ENCODE peak calls at places on chromosome 16, in eight cellular contexts. A is mucosa of descending colon, Z is LNCaP clone FGC, P is AG09309, Y is lung, D is right atrium auricular region, B is choroid plexus epithelial cell, W is BE2C. O is an unnamed sample.
A peak's percentile ranks its signal among the peaks of the same experiment; 100 is the strongest.

GRCh38 chr16:2762711-2763110 is 10.3 kb downstream of the SRRM2 start:
- DNase-seq in A (no peak), Z (no peak), P (no peak), Y (no peak), D (no peak), B (no peak), W (no peak), O (no peak)

GRCh38 chr16:71311553-71312158 is 22.5 kb upstream of the CMTR2 start:
- DNase-seq in A (peak; percentile 12), Z (no peak), P (no peak), Y (no peak), D (no peak), B (peak; percentile 27), W (peak; percentile 40), O (no peak)

GRCh38 chr16:88705746-88706287 is 391 bp downstream of the RNF166 start:
- DNase-seq in A (no peak), Z (no peak), P (no peak), Y (no peak), D (no peak), B (no peak), W (no peak), O (no peak)

GRCh38 chr16:58331024-58331707 is 36.3 kb upstream of the PRSS54 start:
- DNase-seq in A (no peak), Z (no peak), P (no peak), Y (no peak), D (no peak), B (peak; percentile 20), W (no peak), O (no peak)

GRCh38 chr16:88938933-88939813 is 37.8 kb downstream of the CBFA2T3 start:
- DNase-seq in A (no peak), Z (no peak), P (no peak), Y (no peak), D (no peak), B (no peak), W (peak; percentile 47), O (no peak)

GRCh38 chr16:87582221-87582965 is 19.9 kb upstream of the JPH3 start:
- DNase-seq in A (peak; percentile 47), Z (no peak), P (peak; percentile 35), Y (no peak), D (peak; percentile 86), B (peak; percentile 91), W (no peak), O (peak; percentile 87)

GRCh38 chr16:5367960-5368359 is 270.4 kb upstream of the EEF2KMT start:
- DNase-seq in A (no peak), Z (no peak), P (no peak), Y (no peak), D (no peak), B (no peak), W (no peak), O (no peak)

GRCh38 chr16:27408012-27408601 is 6.1 kb downstream of the IL21R start:
- DNase-seq in A (no peak), Z (no peak), P (no peak), Y (no peak), D (no peak), B (peak; percentile 74), W (no peak), O (peak; percentile 8)

GRCh38 chr16:69647020-69647419 is 79.3 kb downstream of the NQO1 start:
- DNase-seq in A (no peak), Z (no peak), P (no peak), Y (no peak), D (no peak), B (no peak), W (no peak), O (no peak)

GRCh38 chr16:75420987-75421819 is 12.1 kb downstream of the CFDP1 start:
- DNase-seq in A (peak; percentile 86), Z (no peak), P (no peak), Y (peak; percentile 67), D (peak; percentile 81), B (peak; percentile 81), W (peak; percentile 97), O (no peak)

GRCh38 chr16:78443780-78444422 is 344.4 kb downstream of the WWOX start:
- DNase-seq in A (no peak), Z (no peak), P (no peak), Y (no peak), D (no peak), B (peak; percentile 33), W (no peak), O (no peak)

GRCh38 chr16:87684106-87684677 is 81.6 kb downstream of the KLHDC4 start:
- DNase-seq in A (no peak), Z (no peak), P (no peak), Y (no peak), D (no peak), B (no peak), W (no peak), O (no peak)

GRCh38 chr16:68031951-68032350 is 8.9 kb downstream of the DUS2 start:
- DNase-seq in A (peak; percentile 16), Z (no peak), P (no peak), Y (peak; percentile 56), D (no peak), B (no peak), W (no peak), O (no peak)

DNA sequence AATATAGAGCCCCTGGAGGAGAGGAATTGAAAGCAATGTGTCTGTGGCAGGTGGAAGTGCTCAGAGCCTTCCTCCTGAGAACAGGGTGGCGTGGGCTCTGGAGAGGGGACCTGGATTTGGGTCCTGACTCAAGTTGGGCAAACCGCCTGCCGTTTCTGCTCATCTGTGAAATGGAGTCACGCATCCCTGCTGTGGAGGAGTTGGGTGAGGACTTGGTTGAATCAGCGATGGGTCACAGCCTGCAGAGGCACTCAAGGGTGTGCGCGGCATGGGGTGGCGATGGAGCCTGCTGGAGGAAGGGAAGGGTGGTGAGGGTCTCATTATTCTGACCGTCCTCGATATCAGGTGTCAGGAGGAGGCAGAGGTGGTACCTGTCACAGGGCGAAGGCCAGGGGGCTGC is 3.1 kb downstream of the ADAD2 start:
- DNase-seq in A (no peak), Z (no peak), P (no peak), Y (no peak), D (no peak), B (no peak), W (no peak), O (no peak)
- H3K4me3 ChIP-seq in A (no peak overlapping the region), Z (no peak overlapping the region), P (no peak overlapping the region), Y (no peak overlapping the region), D (no peak overlapping the region), B (no peak overlapping the region), W (no peak overlapping the region), O (no peak overlapping the region)

DNA sequence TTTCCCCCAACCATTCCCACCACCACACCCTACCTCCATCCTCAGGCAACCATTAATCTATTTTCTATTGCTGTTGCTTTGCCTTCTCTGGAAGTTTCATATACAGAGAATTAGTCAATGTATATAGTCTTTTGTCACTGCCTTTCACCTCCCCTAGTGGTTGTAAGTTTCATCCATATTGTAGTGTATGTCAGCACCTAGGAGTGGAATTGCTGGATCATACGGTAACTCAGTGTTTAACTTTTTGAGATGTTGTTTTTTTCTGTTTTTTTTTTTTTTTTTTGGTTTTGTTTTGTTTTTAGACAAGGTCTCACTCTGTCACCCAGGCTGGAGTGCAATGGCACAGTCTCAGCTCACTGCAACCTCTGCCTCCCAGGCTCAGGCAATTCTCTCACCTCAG is 16.9 kb downstream of the EEF2K start:
- DNase-seq in A (no peak), Z (no peak), P (no peak), Y (no peak), D (no peak), B (no peak), W (no peak), O (no peak)
- TF ChIP-seq CTCF in A (no peak), Z (no peak), P (no peak), Y (no peak), D (no peak), B (no peak), W (no peak), O (no peak)

GRCh38 chr16:81863630-81864352 is 84.7 kb downstream of the PLCG2 start:
- DNase-seq in A (no peak), Z (no peak), P (no peak), Y (no peak), D (no peak), B (peak; percentile 11), W (no peak), O (no peak)
- H3K4me3 ChIP-seq in A (no peak overlapping the region), Z (no peak overlapping the region), P (no peak overlapping the region), Y (no peak overlapping the region), D (no peak overlapping the region), B (no peak overlapping the region), W (no peak overlapping the region), O (no peak overlapping the region)

GRCh38 chr16:4297480-4297879 is 18.4 kb upstream of the GLIS2 start:
- DNase-seq in A (no peak), Z (no peak), P (no peak), Y (no peak), D (no peak), B (no peak), W (no peak), O (no peak)

GRCh38 chr16:4293822-4294457 is 21.1 kb upstream of the TFAP4 start:
- DNase-seq in A (no peak), Z (no peak), P (no peak), Y (peak; percentile 50), D (peak; percentile 67), B (peak; percentile 87), W (peak; percentile 85), O (no peak)

GRCh38 chr16:4301177-4301576 is 14.7 kb upstream of the GLIS2 start:
- DNase-seq in A (no peak), Z (no peak), P (no peak), Y (no peak), D (no peak), B (no peak), W (no peak), O (no peak)

GRCh38 chr16:4301968-4302367 is 13.9 kb upstream of the GLIS2 start:
- DNase-seq in A (no peak), Z (no peak), P (no peak), Y (no peak), D (no peak), B (no peak), W (no peak), O (no peak)

DNA sequence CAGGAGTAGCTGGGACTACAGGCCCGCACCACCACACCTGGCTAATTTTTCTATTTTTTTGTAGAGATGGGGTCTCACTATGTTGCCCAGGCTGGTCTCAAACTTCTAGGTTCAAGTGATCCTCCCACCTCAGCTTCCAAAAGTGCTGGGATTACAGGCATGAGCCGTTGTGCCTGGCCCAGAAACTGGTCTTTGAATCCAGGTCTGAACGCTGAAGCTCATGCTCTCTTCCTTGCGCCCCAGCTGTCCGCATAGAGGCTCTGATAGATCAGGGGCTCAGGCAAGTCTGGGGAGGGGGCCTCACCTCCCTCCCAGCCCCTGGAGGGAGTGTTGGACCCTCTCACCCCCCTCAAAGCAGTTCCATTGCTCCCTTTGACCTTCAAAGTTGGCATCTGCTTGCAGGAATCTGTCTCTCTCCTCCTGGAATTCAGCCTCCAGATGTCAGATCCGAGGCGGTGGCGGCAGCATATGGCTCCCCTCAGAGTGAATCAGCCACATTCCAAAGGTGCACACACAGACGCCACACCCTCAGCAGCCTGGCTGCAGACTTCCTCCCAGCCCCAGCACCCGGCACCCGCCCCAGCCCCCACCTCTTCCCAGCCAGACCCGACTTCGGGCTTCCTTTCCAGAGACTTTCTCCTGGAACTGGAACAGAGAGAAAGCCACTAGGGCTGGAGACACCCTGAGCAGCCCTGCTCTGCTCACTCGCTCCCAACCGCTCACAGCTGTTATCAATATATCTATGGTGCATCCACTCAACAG is 16.9 kb upstream of the GLIS2 start:
- DNase-seq in A (peak; percentile 83), Z (no peak), P (peak; percentile 69), Y (peak; percentile 87), D (peak; percentile 84), B (peak; percentile 84), W (peak; percentile 75), O (no peak)
- TF ChIP-seq CTCF in A (no peak), Z (no peak), P (no peak), Y (no peak), D (no peak), B (no peak), W (no peak), O (no peak)

GRCh38 chr16:85201566-85201965 is 89.3 kb upstream of the CIBAR2 start:
- DNase-seq in A (no peak), Z (no peak), P (no peak), Y (no peak), D (no peak), B (no peak), W (no peak), O (no peak)
- H3K4me3 ChIP-seq in A (no peak overlapping the region), Z (no peak overlapping the region), P (no peak overlapping the region), Y (no peak overlapping the region), D (no peak overlapping the region), B (no peak overlapping the region), W (no peak overlapping the region), O (no peak overlapping the region)